ENCODE peak calls at places on chromosomes 7 and 10, in nine cellular contexts. T is endothelial cell of umbilical vein; G is RWPE2; R is transverse colon; A is suprapubic skin; L is psoas muscle; M is CD8-positive, alpha-beta T cell; S is GM12865; K is neural progenitor cell. Q is an unnamed sample.

GRCh38 chr7:100369105-100369504 is 4.2 kb upstream of the PILRA start:
- DNase-seq in T (no peak), K (no peak), M (no peak), A (no peak), G (no peak), R (peak), S (peak), L (peak), Q (no peak)

GRCh38 chr10:50625663-50626062 is 1.9 kb upstream of the SGMS1 start:
- DNase-seq in L (no peak), S (peak), R (no peak), K (peak), T (no peak), M (no peak), A (no peak), G (no peak), Q (peak)

GRCh38 chr7:1950623-1951523 is 280.8 kb downstream of the ELFN1 start:
- DNase-seq in A (no peak), S (no peak), R (peak), L (peak), M (no peak), K (no peak), T (peak), G (no peak), Q (no peak)

GRCh38 chr10:12186324-12186723 is 9.4 kb downstream of the NUDT5 start:
- DNase-seq in T (peak), A (no peak), R (no peak), M (no peak), L (no peak), S (no peak), K (no peak), G (no peak), Q (no peak)

GRCh38 chr7:20146461-20146860 is 70.7 kb downstream of the MACC1 start:
- DNase-seq in T (no peak), A (no peak), S (no peak), L (no peak), R (no peak), M (no peak), K (no peak), G (no peak), Q (no peak)

GRCh38 chr7:6558837-6559236 is 7.6 kb upstream of the GRID2IP start:
- DNase-seq in L (no peak), S (peak), A (no peak), R (peak), G (no peak), T (no peak), K (peak), M (no peak), Q (peak)

GRCh38 chr10:29254123-29255046 is 34.5 kb upstream of the LYZL1 start:
- DNase-seq in K (peak), G (no peak), R (no peak), M (no peak), A (no peak), S (peak), T (no peak), L (no peak), Q (peak)

GRCh38 chr7:136911362-136911761 is 42.9 kb downstream of the CHRM2 start:
- DNase-seq in L (no peak), M (no peak), R (no peak), T (no peak), K (no peak), A (no peak), G (no peak), S (no peak), Q (no peak)

GRCh38 chr10:71864861-71865473 is 13.9 kb upstream of the PSAP start:
- DNase-seq in M (no peak), T (no peak), S (no peak), A (peak), G (peak), L (no peak), R (no peak), K (no peak), Q (no peak)

GRCh38 chr10:108036298-108036697 is 871.8 kb upstream of the SORCS1 start:
- DNase-seq in S (no peak), R (no peak), K (no peak), L (no peak), T (no peak), G (no peak), M (no peak), A (no peak), Q (no peak)

GRCh38 chr7:80879849-80880248 is 39.0 kb downstream of the SEMA3C start:
- DNase-seq in L (no peak), K (no peak), T (no peak), M (no peak), G (no peak), S (no peak), R (no peak), A (no peak), Q (no peak)

GRCh38 chr7:5667391-5667790 is 114.1 kb downstream of the RNF216 start:
- DNase-seq in S (no peak), G (no peak), L (no peak), R (no peak), T (peak), M (no peak), K (no peak), A (no peak), Q (no peak)

GRCh38 chr10:51860257-51860656 is 160.9 kb upstream of the CSTF2T start:
- DNase-seq in M (no peak), G (no peak), A (no peak), K (no peak), T (peak), S (peak), L (no peak), R (no peak), Q (no peak)

GRCh38 chr7:156039194-156039593 is 226.9 kb upstream of the SHH start:
- DNase-seq in L (no peak), S (no peak), G (no peak), K (no peak), T (no peak), A (no peak), R (no peak), M (no peak), Q (no peak)

GRCh38 chr10:21661087-21661486 is 127.1 kb downstream of the MLLT10 start:
- DNase-seq in S (no peak), R (no peak), K (no peak), M (no peak), G (no peak), T (peak), L (no peak), A (no peak), Q (no peak)

GRCh38 chr7:136953386-136953785 is 84.9 kb downstream of the CHRM2 start:
- DNase-seq in K (no peak), L (no peak), R (no peak), A (no peak), G (no peak), S (no peak), M (no peak), T (peak), Q (no peak)

GRCh38 chr7:70630647-70631457 is 501.1 kb upstream of the GALNT17 start:
- DNase-seq in M (no peak), T (no peak), K (peak), S (no peak), R (no peak), G (no peak), A (no peak), L (peak), Q (no peak)

GRCh38 chr7:22589641-22590141 is 89.7 kb upstream of the STEAP1B start:
- DNase-seq in G (no peak), R (no peak), K (peak), M (no peak), T (peak), A (no peak), L (peak), S (no peak), Q (peak)

GRCh38 chr7:17598846-17599245 is 300.4 kb downstream of the AHR start:
- DNase-seq in A (no peak), T (no peak), L (no peak), S (no peak), M (no peak), G (no peak), K (no peak), R (no peak), Q (no peak)

GRCh38 chr7:94424336-94424735 is 29.6 kb downstream of the COL1A2 start:
- DNase-seq in A (no peak), T (no peak), G (no peak), K (no peak), R (no peak), S (no peak), L (no peak), M (no peak), Q (no peak)

GRCh38 chr7:77697535-77697831 is 1.2 kb downstream of the RSBN1L start:
- DNase-seq in L (peak), K (no peak), R (peak), G (no peak), M (no peak), A (no peak), T (no peak), S (no peak), Q (no peak)

GRCh38 chr7:127678947-127679346 is 27.0 kb downstream of the SND1 start:
- DNase-seq in S (peak), K (no peak), T (no peak), G (no peak), A (no peak), M (no peak), R (no peak), L (no peak), Q (no peak)

GRCh38 chr7:144513332-144513731 is 109.8 kb upstream of the NOBOX start:
- DNase-seq in L (no peak), G (no peak), K (peak), M (no peak), R (no peak), S (peak), A (no peak), T (peak), Q (peak)

GRCh38 chr10:32372000-32372875 is 25.3 kb upstream of the EPC1 start:
- DNase-seq in A (no peak), T (no peak), M (no peak), G (no peak), L (no peak), R (no peak), K (no peak), S (peak), Q (no peak)

GRCh38 chr7:30171753-30172447 is 37.1 kb downstream of the MTURN start:
- DNase-seq in L (no peak), S (no peak), G (no peak), R (no peak), K (no peak), A (no peak), M (no peak), T (no peak), Q (no peak)

GRCh38 chr7:131722371-131722770 is 165.9 kb upstream of the PODXL start:
- DNase-seq in S (no peak), G (no peak), K (no peak), A (no peak), M (no peak), T (no peak), L (no peak), R (no peak), Q (no peak)

GRCh38 chr7:107506683-107507339 is 37.0 kb downstream of the GPR22 start:
- DNase-seq in T (peak), S (no peak), A (peak), G (peak), M (no peak), R (peak), L (peak), K (no peak), Q (no peak)

GRCh38 chr10:110397856-110398255 is 93.1 kb upstream of the SMNDC1 start:
- DNase-seq in T (no peak), G (no peak), K (no peak), L (no peak), R (no peak), S (no peak), M (no peak), A (no peak), Q (no peak)

GRCh38 chr7:45573199-45573598 is 969 bp upstream of the ADCY1 start:
- DNase-seq in S (no peak), T (no peak), R (no peak), M (no peak), G (no peak), A (peak), K (no peak), L (no peak), Q (no peak)

GRCh38 chr10:121741246-121741645 is 143.0 kb upstream of the FGFR2 start:
- DNase-seq in S (no peak), T (no peak), R (no peak), L (no peak), A (no peak), K (no peak), M (no peak), G (no peak), Q (no peak)

GRCh38 chr7:82729172-82730030 is 285.8 kb upstream of the CACNA2D1 start:
- DNase-seq in K (peak), M (no peak), T (peak), G (no peak), R (no peak), L (no peak), S (peak), A (no peak), Q (peak)

GRCh38 chr10:119973261-119973660 is 80.7 kb downstream of the SEC23IP start:
- DNase-seq in K (peak), L (no peak), S (peak), G (no peak), T (no peak), M (no peak), A (no peak), R (no peak), Q (peak)

GRCh38 chr10:58322835-58323209 is 12.0 kb upstream of the UBE2D1 start:
- DNase-seq in M (no peak), K (no peak), R (no peak), T (no peak), G (no peak), A (no peak), S (no peak), L (no peak), Q (no peak)

GRCh38 chr10:44879531-44879899 is 31.6 kb upstream of the TMEM72 start:
- DNase-seq in R (no peak), A (peak), L (peak), G (no peak), M (no peak), K (no peak), S (no peak), T (no peak), Q (no peak)
- H3K4me3 ChIP-seq in R (peak), A (peak), L (peak), G (no peak), M (peak), K (peak), S (no peak), T (no peak), Q (no peak)

DNA sequence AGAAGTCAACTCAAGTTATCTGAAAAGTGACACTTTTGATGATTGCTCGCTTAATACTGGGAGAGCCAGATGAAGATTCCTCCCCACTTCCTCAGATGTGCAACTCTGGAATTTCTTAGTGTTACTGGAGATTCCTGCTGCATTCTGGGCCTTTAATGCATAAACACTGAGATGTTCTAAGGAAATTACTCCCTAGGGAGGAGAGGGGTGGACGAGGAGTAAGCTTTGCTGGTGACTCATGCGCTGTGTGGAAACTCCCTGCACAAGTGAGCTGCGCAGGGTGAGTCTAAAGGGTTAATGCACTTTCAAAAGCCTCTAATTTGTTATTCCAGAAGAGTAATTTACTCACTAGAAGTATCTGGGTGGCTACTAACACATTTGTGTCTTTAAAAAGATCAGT is 46.3 kb downstream of the EGFR start:
- DNase-seq in S (peak), K (no peak), A (no peak), G (peak), T (peak), L (peak), R (peak), M (no peak), Q (no peak)
- H3K4me3 ChIP-seq in S (no peak), K (no peak), A (no peak), G (no peak), T (no peak), L (peak), R (no peak), M (no peak), Q (no peak)

GRCh38 chr10:123157210-123157609 is 3.0 kb downstream of the BUB3 start:
- DNase-seq in G (no peak), A (no peak), M (no peak), L (no peak), T (peak), S (no peak), K (no peak), R (no peak), Q (no peak)

GRCh38 chr10:123158682-123159081 is 4.5 kb downstream of the BUB3 start:
- DNase-seq in A (no peak), T (no peak), S (no peak), K (no peak), M (no peak), G (no peak), L (no peak), R (no peak), Q (no peak)

GRCh38 chr10:123165445-123166072 is 11.4 kb downstream of the BUB3 start:
- DNase-seq in A (no peak), S (no peak), G (no peak), M (no peak), L (no peak), K (no peak), R (no peak), T (no peak), Q (no peak)

GRCh38 chr10:123156091-123156490 is 1.9 kb downstream of the BUB3 start:
- DNase-seq in T (peak), G (no peak), M (no peak), R (no peak), S (no peak), K (no peak), A (no peak), L (no peak), Q (no peak)

DNA sequence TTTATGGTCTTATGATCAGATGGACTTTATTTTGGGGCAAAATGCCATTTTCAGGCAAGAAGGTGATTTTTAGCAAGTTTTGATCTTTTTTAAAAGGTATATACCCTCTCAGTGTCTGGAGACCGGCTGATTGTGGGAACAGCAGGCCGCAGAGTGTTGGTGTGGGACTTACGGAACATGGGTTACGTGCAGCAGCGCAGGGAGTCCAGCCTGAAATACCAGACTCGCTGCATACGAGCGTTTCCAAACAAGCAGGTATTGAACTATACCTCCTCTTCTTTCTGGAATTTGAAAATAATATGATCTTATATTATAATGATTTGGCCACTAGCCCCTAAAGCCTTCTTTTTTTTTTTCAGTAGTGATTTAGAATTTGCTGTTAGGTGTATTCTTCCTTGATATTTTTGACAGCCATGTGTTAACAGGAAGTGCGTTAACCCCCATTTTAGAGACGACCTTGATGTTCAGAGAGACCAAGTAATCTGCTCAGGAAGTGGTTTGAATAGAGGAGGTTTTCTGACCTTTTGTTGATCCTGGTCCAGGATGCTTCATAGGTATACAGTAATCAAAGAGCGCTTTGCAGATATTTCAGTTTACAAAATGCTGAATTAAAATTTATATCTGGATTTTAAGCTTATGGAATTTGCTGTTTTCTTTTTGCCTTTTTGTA is 6.2 kb downstream of the BUB3 start:
- DNase-seq in A (no peak), L (no peak), S (peak), M (no peak), T (no peak), K (no peak), G (no peak), R (no peak), Q (no peak)
- H3K4me3 ChIP-seq in A (no peak), L (no peak), S (no peak), M (no peak), T (no peak), K (no peak), G (no peak), R (no peak), Q (no peak)

GRCh38 chr10:30820282-30820991 is 190.9 kb upstream of the LYZL2 start:
- DNase-seq in T (peak), A (no peak), K (no peak), G (no peak), R (no peak), S (no peak), L (no peak), M (no peak), Q (no peak)

GRCh38 chr10:30819306-30820190 is 190.0 kb upstream of the LYZL2 start:
- DNase-seq in K (no peak), G (no peak), L (no peak), A (no peak), T (no peak), M (no peak), S (no peak), R (no peak), Q (no peak)

GRCh38 chr10:30817541-30817940 is 188.0 kb upstream of the LYZL2 start:
- DNase-seq in M (no peak), R (no peak), G (no peak), S (no peak), A (no peak), T (no peak), L (no peak), K (no peak), Q (no peak)

GRCh38 chr10:30818010-30818660 is 188.6 kb upstream of the LYZL2 start:
- DNase-seq in M (no peak), K (no peak), S (peak), A (no peak), R (no peak), G (no peak), T (peak), L (peak), Q (no peak)

GRCh38 chr10:30818854-30819253 is 189.3 kb upstream of the LYZL2 start:
- DNase-seq in K (no peak), L (peak), A (peak), T (no peak), M (no peak), S (no peak), G (no peak), R (no peak), Q (no peak)
- H3K4me3 ChIP-seq in K (no peak), L (peak), A (peak), T (no peak), M (no peak), S (no peak), G (no peak), R (no peak), Q (no peak)